ENCODE peak calls at places on chromosomes 7 and 10, in seven cellular contexts. A is right lobe of liver, J is cardiac muscle cell, Y is transverse colon, T is PC-9, V is vagina, G is lower lobe of right lung. H is an unnamed sample. For H3K27me3, the result is how much of the 10 kb centered on the place peaks cover.

GRCh38 chr7:83077328-83077727 is 85.4 kb downstream of the PCLO start:
- DNase-seq in A (no peak), T (no peak), V (no peak), Y (no peak), G (no peak), J (no peak), H (no peak)

GRCh38 chr7:94823952-94824351 is 83.4 kb upstream of the PPP1R9A start:
- DNase-seq in A (no peak), Y (no peak), G (no peak), V (no peak), T (peak), J (no peak), H (no peak)

GRCh38 chr10:89206402-89207180 is 526 bp downstream of the CH25H start:
- DNase-seq in V (no peak), J (peak), T (no peak), A (no peak), G (peak), Y (peak), H (peak)

GRCh38 chr7:71361633-71362032 is 229.7 kb downstream of the GALNT17 start:
- DNase-seq in G (no peak), J (peak), Y (no peak), A (no peak), V (no peak), T (no peak), H (no peak)

GRCh38 chr7:140646931-140647647 is 6.5 kb upstream of the DENND2A start:
- DNase-seq in A (no peak), G (no peak), T (no peak), V (no peak), J (peak), Y (peak), H (no peak)

GRCh38 chr7:45888993-45889366 is 692 bp downstream of the IGFBP1 start:
- DNase-seq in T (peak), A (no peak), J (no peak), Y (no peak), V (no peak), G (no peak), H (no peak)

GRCh38 chr10:77226434-77226833 is 411.2 kb downstream of the KCNMA1 start:
- DNase-seq in A (no peak), J (no peak), Y (no peak), G (no peak), T (no peak), V (no peak), H (no peak)

GRCh38 chr7:90648107-90648506 is 52.0 kb downstream of the CDK14 start:
- DNase-seq in T (no peak), A (no peak), V (no peak), G (no peak), J (no peak), Y (no peak), H (no peak)

GRCh38 chr10:13792011-13792410 is 205.2 kb downstream of the PRPF18 start:
- DNase-seq in Y (peak), G (no peak), V (no peak), T (no peak), J (no peak), A (peak), H (peak)

GRCh38 chr10:120180160-120180559 is 276.9 kb upstream of the PLPP4 start:
- DNase-seq in T (no peak), J (no peak), A (no peak), Y (no peak), V (no peak), G (no peak), H (no peak)

GRCh38 chr7:37284805-37285211 is 163.9 kb downstream of the ELMO1 start:
- DNase-seq in G (peak), A (peak), Y (peak), T (no peak), J (peak), V (no peak), H (peak)

GRCh38 chr10:15462253-15462885 is 91.3 kb upstream of the FAM171A1 start:
- DNase-seq in V (no peak), T (no peak), Y (no peak), G (no peak), J (no peak), A (no peak), H (no peak)

GRCh38 chr7:112255388-112255720 is 48.9 kb downstream of the ZNF277 start:
- DNase-seq in A (no peak), T (no peak), V (no peak), Y (no peak), J (no peak), G (no peak), H (no peak)

GRCh38 chr10:75658915-75659314 is 227.5 kb downstream of the LRMDA start:
- DNase-seq in A (peak), Y (no peak), J (no peak), T (no peak), V (no peak), G (no peak), H (no peak)

GRCh38 chr10:99708428-99709010 is 23.4 kb downstream of the COX15 start:
- DNase-seq in G (no peak), J (no peak), Y (no peak), A (no peak), V (no peak), T (no peak), H (no peak)

GRCh38 chr7:110309941-110310340 is 781.0 kb upstream of the LRRN3 start:
- DNase-seq in G (no peak), A (no peak), Y (no peak), J (no peak), T (no peak), V (no peak), H (no peak)

GRCh38 chr10:8050561-8051108 is 3.9 kb upstream of the GATA3 start:
- DNase-seq in J (no peak), T (peak), Y (no peak), G (no peak), A (peak), V (no peak), H (no peak)

GRCh38 chr7:52842192-52842900 is 193.1 kb upstream of the POM121L12 start:
- DNase-seq in A (no peak), G (no peak), V (no peak), J (no peak), T (no peak), Y (no peak), H (no peak)

GRCh38 chr10:31697271-31698168 is 231.1 kb downstream of the ARHGAP12 start:
- DNase-seq in G (peak), A (peak), T (no peak), J (no peak), V (no peak), Y (peak), H (peak)

GRCh38 chr10:7491949-7492659 is 81.3 kb upstream of the SFMBT2 start:
- DNase-seq in V (no peak), Y (no peak), G (no peak), A (no peak), J (no peak), T (no peak), H (no peak)

GRCh38 chr7:2309889-2310331 is 4.3 kb downstream of the SNX8 start:
- DNase-seq in T (no peak), A (no peak), J (peak), V (no peak), Y (no peak), G (no peak), H (no peak)

GRCh38 chr7:128381161-128381821 is 19.8 kb upstream of the PRRT4 start:
- DNase-seq in G (peak), A (no peak), T (peak), J (peak), V (no peak), Y (no peak), H (peak)

GRCh38 chr7:26860361-26860760 is 4.0 kb downstream of the SKAP2 start:
- DNase-seq in T (peak), A (no peak), G (no peak), J (peak), V (no peak), Y (peak), H (no peak)

GRCh38 chr10:12503311-12503710 is 154.0 kb downstream of the CAMK1D start:
- DNase-seq in J (no peak), V (peak), Y (peak), T (peak), A (no peak), G (no peak), H (no peak)

GRCh38 chr10:12500406-12501303 is 151.3 kb downstream of the CAMK1D start:
- DNase-seq in T (peak), Y (no peak), G (no peak), A (no peak), J (peak), V (peak), H (peak)

GRCh38 chr7:8365499-8366110 is 67.8 kb upstream of the NXPH1 start:
- DNase-seq in J (peak), V (no peak), Y (no peak), A (no peak), T (no peak), G (no peak), H (no peak)

GRCh38 chr10:79349766-79350406 is 2.6 kb downstream of the PPIF start:
- DNase-seq in V (peak), T (no peak), J (peak), Y (no peak), G (no peak), A (no peak), H (peak)

GRCh38 chr10:129063212-129063611 is 403.8 kb upstream of the MGMT start:
- DNase-seq in A (no peak), V (no peak), J (no peak), T (no peak), G (no peak), Y (no peak), H (no peak)

GRCh38 chr7:24574365-24574764 is 1.1 kb downstream of the PALS2 start:
- DNase-seq in T (no peak), G (no peak), Y (no peak), J (peak), A (no peak), V (no peak), H (no peak)

GRCh38 chr10:71241899-71242620 is 29.7 kb downstream of the UNC5B start:
- DNase-seq in Y (no peak), V (no peak), J (no peak), A (no peak), G (no peak), T (no peak), H (no peak)

GRCh38 chr7:97218767-97219166 is 101.3 kb downstream of the SDHAF3 start:
- DNase-seq in A (peak), G (no peak), V (no peak), J (no peak), T (no peak), Y (no peak), H (no peak)

GRCh38 chr10:69968830-69969229 is 83.8 kb upstream of the MACROH2A2 start:
- DNase-seq in A (no peak), Y (no peak), J (peak), G (no peak), T (no peak), V (no peak), H (no peak)

GRCh38 chr7:70700935-70701425 is 431.0 kb upstream of the GALNT17 start:
- DNase-seq in J (no peak), A (no peak), T (no peak), Y (no peak), V (no peak), G (no peak), H (no peak)

GRCh38 chr7:49731836-49732235 is 41.6 kb upstream of the VWC2 start:
- DNase-seq in G (no peak), T (no peak), J (no peak), V (no peak), A (no peak), Y (no peak), H (no peak)

GRCh38 chr10:81068446-81068845 is 530.7 kb downstream of the SH2D4B start:
- DNase-seq in T (no peak), Y (no peak), G (no peak), V (no peak), A (no peak), J (no peak), H (no peak)

GRCh38 chr10:113187066-113187777 is 237.2 kb downstream of the TCF7L2 start:
- DNase-seq in G (no peak), T (no peak), A (peak), Y (no peak), J (peak), V (peak), H (peak)

GRCh38 chr10:93067443-93068365 is 6.0 kb upstream of the CYP26A1 start:
- DNase-seq in G (no peak), T (no peak), A (no peak), V (no peak), Y (no peak), J (no peak), H (no peak)

GRCh38 chr10:93069245-93069561 is 4.5 kb upstream of the CYP26A1 start:
- DNase-seq in V (no peak), G (no peak), T (no peak), Y (no peak), A (no peak), J (no peak), H (no peak)

GRCh38 chr10:93070378-93071176 is 3.1 kb upstream of the CYP26A1 start:
- DNase-seq in G (no peak), J (no peak), Y (no peak), V (peak), T (no peak), A (no peak), H (no peak)

GRCh38 chr10:93066544-93066913 is 5.9 kb downstream of the CYP26C1 start:
- DNase-seq in V (no peak), J (no peak), G (no peak), Y (no peak), A (no peak), T (no peak), H (no peak)

DNA sequence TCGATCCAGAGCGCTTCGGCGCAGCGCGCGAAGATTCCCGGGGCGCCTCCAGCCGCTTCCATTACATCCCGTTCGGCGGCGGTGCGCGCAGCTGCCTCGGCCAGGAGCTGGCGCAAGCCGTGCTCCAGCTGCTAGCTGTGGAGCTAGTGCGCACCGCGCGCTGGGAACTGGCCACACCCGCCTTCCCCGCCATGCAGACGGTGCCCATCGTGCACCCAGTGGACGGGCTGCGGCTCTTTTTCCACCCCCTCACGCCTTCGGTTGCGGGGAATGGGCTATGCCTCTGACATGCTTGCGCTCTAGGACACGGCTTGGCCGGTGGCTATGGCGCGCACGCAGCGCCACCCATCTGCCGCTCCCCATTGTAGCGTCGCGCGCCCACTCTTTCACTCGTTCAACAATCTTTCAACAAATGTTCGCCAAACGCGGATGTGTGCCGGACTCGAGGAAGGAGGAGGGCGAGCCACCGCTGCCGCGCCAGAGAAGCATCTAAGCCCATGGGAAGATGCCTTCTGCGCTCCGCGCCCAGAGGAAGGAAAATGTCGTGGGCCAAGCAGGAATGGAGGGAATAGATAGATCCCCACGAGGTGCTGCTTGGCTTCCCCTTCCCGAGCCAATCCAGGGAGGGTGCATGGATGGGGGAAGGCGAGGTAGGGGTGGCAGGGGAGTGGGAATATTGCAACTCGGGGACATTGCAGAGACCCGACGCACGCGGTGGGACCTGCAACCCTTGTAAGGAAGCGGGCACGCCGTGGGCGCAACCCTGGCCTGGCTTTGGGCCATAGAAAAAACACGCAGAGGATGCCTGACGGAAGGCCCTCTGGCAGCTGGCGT is 5.1 kb upstream of the CYP26A1 start:
- DNase-seq in Y (no peak), A (no peak), V (peak), G (no peak), T (no peak), J (peak), H (no peak)
- H3K27me3 ChIP-seq in Y (half or more), A (under half), V (under half), G (half or more), T (under half), J (half or more), H (half or more)

GRCh38 chr10:45569471-45569870 is 103.1 kb downstream of the ZFAND4 start:
- DNase-seq in J (no peak), Y (no peak), A (no peak), G (no peak), V (no peak), T (no peak), H (no peak)
- H3K4me3 ChIP-seq in J (no peak), Y (no peak), A (no peak), G (no peak), V (no peak), T (no peak), H (no peak)

DNA sequence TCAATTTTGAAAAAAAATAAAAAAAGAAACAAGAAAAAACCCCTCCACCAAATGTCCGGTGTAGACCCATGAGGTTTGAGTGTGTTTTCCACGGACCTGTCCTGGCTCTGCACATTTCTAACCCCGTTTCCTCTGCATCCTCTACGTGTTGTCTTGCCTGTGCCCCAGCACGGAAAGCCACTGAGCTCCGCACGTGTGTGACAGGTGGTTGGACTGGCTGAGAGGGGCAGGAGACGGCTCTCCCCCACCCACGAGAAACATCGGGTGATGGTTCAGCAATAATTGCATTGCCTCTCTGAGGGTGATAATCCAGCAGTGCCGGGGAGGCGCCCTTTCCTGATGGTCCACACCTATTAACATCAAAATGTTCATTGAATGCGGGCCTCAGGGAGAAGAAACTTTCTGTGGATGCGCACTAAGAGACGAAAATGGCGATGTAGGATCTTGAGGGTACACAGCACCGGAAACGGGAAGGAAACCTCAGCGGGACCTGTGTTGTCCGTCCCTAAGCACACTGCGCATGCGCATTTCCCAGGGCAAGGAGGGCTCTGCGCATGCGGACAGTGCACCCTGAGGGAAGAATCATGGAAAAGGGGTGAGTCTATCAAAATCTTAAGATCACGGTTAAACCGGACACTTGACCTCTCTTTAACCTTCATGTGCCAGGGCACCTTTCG is 470.1 kb upstream of the ADARB2 start:
- DNase-seq in A (no peak), G (no peak), T (no peak), Y (no peak), J (no peak), V (no peak), H (no peak)
- H3K27me3 ChIP-seq in A (under half), G (under half), T (under half), Y (under half), J (under half), V (under half), H (under half)

GRCh38 chr7:77328669-77329068 is 87.5 kb downstream of the GSAP start:
- DNase-seq in Y (no peak), J (no peak), V (no peak), T (no peak), G (no peak), A (no peak), H (no peak)
- H3K4me3 ChIP-seq in Y (no peak), J (no peak), V (no peak), T (no peak), G (no peak), A (no peak), H (no peak)